ENCODE peak calls at places on chromosomes 5 and 9, in nine cellular contexts. One of them, this sample, is unnamed.

GRCh38 chr5:72604111-72604792 is 97.0 kb upstream of the ZNF366 start:
- DNase-seq in choroid plexus epithelial cell: no peak
- DNase-seq in lower leg skin: no peak
- DNase-seq in colonic mucosa: no peak
- DNase-seq in HEK293T: no peak
- DNase-seq in ecto neural progenitor cell: no peak
- DNase-seq in NAMALWA: no peak
- DNase-seq in sigmoid colon: no peak
- DNase-seq in SK-MEL-5: no peak
- DNase-seq in this sample: no peak

GRCh38 chr5:54301215-54301614 is 9.2 kb downstream of the ARL15 start:
- DNase-seq in choroid plexus epithelial cell: no peak
- DNase-seq in lower leg skin: no peak
- DNase-seq in colonic mucosa: no peak
- DNase-seq in HEK293T: no peak
- DNase-seq in ecto neural progenitor cell: no peak
- DNase-seq in NAMALWA: no peak
- DNase-seq in sigmoid colon: no peak
- DNase-seq in SK-MEL-5: no peak
- DNase-seq in this sample: no peak

GRCh38 chr9:90167920-90168319 is 474.7 kb downstream of the DIRAS2 start:
- DNase-seq in choroid plexus epithelial cell: no peak
- DNase-seq in lower leg skin: no peak
- DNase-seq in colonic mucosa: no peak
- DNase-seq in HEK293T: no peak
- DNase-seq in ecto neural progenitor cell: no peak
- DNase-seq in NAMALWA: no peak
- DNase-seq in sigmoid colon: no peak
- DNase-seq in SK-MEL-5: no peak
- DNase-seq in this sample: no peak

GRCh38 chr9:127714916-127715442 is 484 bp downstream of the PTRH1 start:
- DNase-seq in choroid plexus epithelial cell: no peak
- DNase-seq in lower leg skin: no peak
- DNase-seq in colonic mucosa: peak; percentile 53
- DNase-seq in HEK293T: peak; percentile 38
- DNase-seq in ecto neural progenitor cell: no peak
- DNase-seq in NAMALWA: no peak
- DNase-seq in sigmoid colon: no peak
- DNase-seq in SK-MEL-5: no peak
- DNase-seq in this sample: no peak

GRCh38 chr5:122653087-122654017 is 121.5 kb upstream of the SNX2 start:
- DNase-seq in choroid plexus epithelial cell: peak; percentile 72
- DNase-seq in lower leg skin: no peak
- DNase-seq in colonic mucosa: no peak
- DNase-seq in HEK293T: no peak
- DNase-seq in ecto neural progenitor cell: no peak
- DNase-seq in NAMALWA: no peak
- DNase-seq in sigmoid colon: no peak
- DNase-seq in SK-MEL-5: no peak
- DNase-seq in this sample: no peak

GRCh38 chr5:79924936-79925893 is 65.8 kb downstream of the MTX3 start:
- DNase-seq in choroid plexus epithelial cell: peak; percentile 35
- DNase-seq in lower leg skin: no peak
- DNase-seq in colonic mucosa: no peak
- DNase-seq in HEK293T: no peak
- DNase-seq in ecto neural progenitor cell: no peak
- DNase-seq in NAMALWA: peak; percentile 27
- DNase-seq in sigmoid colon: no peak
- DNase-seq in SK-MEL-5: peak; percentile 59
- DNase-seq in this sample: no peak

GRCh38 chr5:7650755-7651154 is 200.2 kb downstream of the CFAP90 start:
- DNase-seq in choroid plexus epithelial cell: no peak
- DNase-seq in lower leg skin: no peak
- DNase-seq in colonic mucosa: no peak
- DNase-seq in HEK293T: no peak
- DNase-seq in ecto neural progenitor cell: no peak
- DNase-seq in NAMALWA: no peak
- DNase-seq in sigmoid colon: peak; percentile 85
- DNase-seq in SK-MEL-5: no peak
- DNase-seq in this sample: no peak

GRCh38 chr9:4038182-4038723 is 261.6 kb downstream of the GLIS3 start:
- DNase-seq in choroid plexus epithelial cell: peak; percentile 22
- DNase-seq in lower leg skin: no peak
- DNase-seq in colonic mucosa: no peak
- DNase-seq in HEK293T: no peak
- DNase-seq in ecto neural progenitor cell: no peak
- DNase-seq in NAMALWA: no peak
- DNase-seq in sigmoid colon: no peak
- DNase-seq in SK-MEL-5: no peak
- DNase-seq in this sample: no peak

This sample was measured in vagina.